ENCODE peak calls at places on chromosome 21, in eight cellular contexts. N is substantia nigra; C is HTR-8/SVneo; Q is CD8-positive, alpha-beta memory T cell; U is stomach; G is upper lobe of right lung; E is psoas muscle; M is foreskin fibroblast. W is an unnamed sample.

GRCh38 chr21:33373451-33373850 is 29.8 kb upstream of the IFNGR2 start:
- DNase-seq in G (peak; percentile 45), E (no peak), M (peak; percentile 39), Q (no peak), N (no peak), C (no peak), U (no peak), W (no peak)

GRCh38 chr21:27572681-27573080 is 605.8 kb upstream of the ADAMTS5 start:
- DNase-seq in M (peak; percentile 89), Q (no peak), N (no peak), G (no peak), U (no peak), E (no peak), C (no peak), W (peak; percentile 48)

GRCh38 chr21:25412090-25412489 is 195.2 kb downstream of the MRPL39 start:
- DNase-seq in M (no peak), C (no peak), G (no peak), N (no peak), E (no peak), U (no peak), Q (no peak), W (no peak)

GRCh38 chr21:28402616-28402989 is 590.1 kb downstream of the LTN1 start:
- DNase-seq in E (no peak), Q (no peak), G (no peak), C (no peak), M (peak; percentile 18), N (no peak), U (no peak), W (no peak)

GRCh38 chr21:39384674-39385298 is 35.9 kb upstream of the HMGN1 start:
- DNase-seq in C (no peak), G (no peak), Q (no peak), N (no peak), E (no peak), M (peak; percentile 77), U (no peak), W (no peak)

GRCh38 chr21:46295996-46296752 is 10.0 kb downstream of the YBEY start:
- DNase-seq in E (peak; percentile 89), G (peak; percentile 91), U (peak; percentile 55), N (no peak), C (no peak), Q (peak; percentile 44), M (peak; percentile 99), W (peak; percentile 56)

GRCh38 chr21:42495027-42495426 is 997 bp downstream of the RSPH1 start:
- DNase-seq in N (no peak), M (no peak), Q (no peak), U (no peak), E (no peak), G (no peak), C (no peak), W (no peak)

GRCh38 chr21:29304577-29304976 is 5.9 kb downstream of the BACH1 start:
- DNase-seq in E (no peak), C (no peak), N (no peak), M (no peak), U (no peak), G (no peak), Q (no peak), W (no peak)

GRCh38 chr21:14889080-14889805 is 175.6 kb downstream of the NRIP1 start:
- DNase-seq in M (peak; percentile 72), N (no peak), G (no peak), U (no peak), Q (no peak), E (no peak), C (no peak), W (peak; percentile 74)

GRCh38 chr21:37869661-37870060 is 46.6 kb downstream of the KCNJ6 start:
- DNase-seq in M (no peak), E (no peak), Q (no peak), C (no peak), U (no peak), G (no peak), N (no peak), W (no peak)

GRCh38 chr21:32233722-32234301 is 45.0 kb downstream of the MIS18A start:
- DNase-seq in M (no peak), Q (no peak), N (no peak), G (no peak), U (no peak), E (no peak), C (no peak), W (no peak)

GRCh38 chr21:17390575-17390974 is 122.3 kb upstream of the CXADR start:
- DNase-seq in U (no peak), G (no peak), E (no peak), N (no peak), Q (no peak), C (no peak), M (no peak), W (no peak)

GRCh38 chr21:37746849-37747248 is 169.4 kb downstream of the KCNJ6 start:
- DNase-seq in E (no peak), C (no peak), U (no peak), Q (no peak), G (no peak), N (no peak), M (no peak), W (no peak)

GRCh38 chr21:46095106-46095719 is 2.7 kb upstream of the COL6A2 start:
- DNase-seq in G (peak; percentile 26), N (no peak), C (no peak), Q (no peak), E (peak; percentile 33), U (no peak), M (no peak), W (no peak)

GRCh38 chr21:38663282-38663681 is 142.4 kb upstream of the ETS2 start:
- DNase-seq in G (no peak), N (no peak), U (no peak), Q (no peak), M (no peak), C (no peak), E (no peak), W (no peak)

GRCh38 chr21:35102488-35103407 is 53.6 kb upstream of the RUNX1 start:
- DNase-seq in N (peak; percentile 1), Q (no peak), G (no peak), E (peak; percentile 16), M (no peak), C (no peak), U (peak; percentile 27), W (no peak)

GRCh38 chr21:45965084-45965826 is 16.3 kb upstream of the COL6A1 start:
- DNase-seq in C (no peak), N (no peak), E (no peak), U (no peak), M (no peak), G (no peak), Q (no peak), W (no peak)

GRCh38 chr21:33644383-33645074 is 2.2 kb downstream of the ITSN1 start:
- DNase-seq in U (no peak), Q (no peak), M (peak; percentile 77), G (no peak), N (no peak), C (no peak), E (peak; percentile 30), W (peak; percentile 75)

GRCh38 chr21:38365521-38365920 is 108.7 kb downstream of the KCNJ15 start:
- DNase-seq in M (no peak), E (no peak), Q (no peak), G (no peak), U (no peak), N (no peak), C (no peak), W (no peak)

GRCh38 chr21:45572783-45573451 is 30.7 kb upstream of the SLC19A1 start:
- DNase-seq in U (no peak), E (no peak), Q (no peak), G (no peak), N (no peak), M (peak; percentile 12), C (no peak), W (no peak)

GRCh38 chr21:41478319-41479177 is 29.4 kb downstream of the TMPRSS2 start:
- DNase-seq in C (no peak), N (no peak), G (peak; percentile 80), M (no peak), Q (no peak), U (no peak), E (no peak), W (no peak)

GRCh38 chr21:31780944-31781343 is 49.0 kb upstream of the SCAF4 start:
- DNase-seq in U (no peak), E (no peak), G (no peak), C (no peak), N (no peak), M (no peak), Q (no peak), W (no peak)

GRCh38 chr21:29938968-29939858 is 583 bp downstream of the GRIK1 start:
- DNase-seq in C (peak; percentile 6), U (no peak), M (peak; percentile 61), G (no peak), N (no peak), Q (no peak), E (no peak), W (peak; percentile 5)

GRCh38 chr21:46092026-46092764 is 5.7 kb upstream of the COL6A2 start:
- DNase-seq in C (no peak), N (no peak), U (peak; percentile 37), Q (no peak), E (peak; percentile 81), M (peak; percentile 98), G (peak; percentile 56), W (peak; percentile 98)

GRCh38 chr21:14206222-14206621 is 4.5 kb downstream of the LIPI start:
- DNase-seq in U (no peak), C (no peak), N (no peak), Q (no peak), G (no peak), E (no peak), M (no peak), W (no peak)

GRCh38 chr21:39676054-39676771 is 63.5 kb downstream of the B3GALT5 start:
- DNase-seq in E (no peak), Q (no peak), M (peak; percentile 26), G (no peak), U (no peak), C (no peak), N (no peak), W (no peak)

GRCh38 chr21:29318354-29318753 is 19.6 kb downstream of the BACH1 start:
- DNase-seq in M (peak; percentile 53), E (no peak), U (no peak), Q (no peak), C (no peak), G (no peak), N (no peak), W (no peak)

GRCh38 chr21:26948194-26948593 is 18.7 kb downstream of the ADAMTS5 start:
- DNase-seq in U (no peak), C (no peak), Q (no peak), N (no peak), M (peak; percentile 81), E (no peak), G (no peak), W (no peak)

GRCh38 chr21:37532868-37533780 is 166.6 kb downstream of the DYRK1A start:
- DNase-seq in N (no peak), Q (no peak), C (peak; percentile 57), U (peak; percentile 63), M (no peak), E (no peak), G (no peak), W (no peak)

GRCh38 chr21:37683396-37684114 is 232.7 kb downstream of the KCNJ6 start:
- DNase-seq in N (no peak), M (no peak), U (no peak), G (no peak), E (no peak), Q (no peak), C (no peak), W (no peak)

GRCh38 chr21:34205811-34206635 is 132.6 kb downstream of the MRPS6 start:
- DNase-seq in G (no peak), U (no peak), E (no peak), Q (no peak), N (no peak), M (peak; percentile 77), C (no peak), W (peak; percentile 94)

GRCh38 chr21:45286671-45287437 is 841 bp downstream of the POFUT2 start:
- DNase-seq in E (peak; percentile 38), G (peak; percentile 65), C (no peak), N (no peak), Q (no peak), U (peak; percentile 23), M (peak; percentile 39), W (no peak)

GRCh38 chr21:45590726-45591618 is 48.7 kb upstream of the SLC19A1 start:
- DNase-seq in U (no peak), C (no peak), Q (no peak), M (peak; percentile 38), N (no peak), G (peak; percentile 73), E (peak; percentile 31), W (no peak)